ENCODE peak calls at places on chromosomes 12 and 14, in six cellular contexts. H is BJ, S is cardiac muscle cell, A is heart right ventricle, C is Panc1, F is astrocyte. U is an unnamed sample. For H3K27me3, the result is how much of the 10 kb centered on the place peaks cover.

GRCh38 chr12:9331218-9331626 is 123.0 kb upstream of the PZP start:
- DNase-seq in C (peak), S (peak), F (no peak), H (no peak), A (peak), U (peak)

GRCh38 chr12:124359671-124360581 is 65.0 kb downstream of the RFLNA start:
- DNase-seq in F (no peak), A (peak), C (no peak), S (peak), H (no peak), U (no peak)

GRCh38 chr14:63951429-63951828 is 98.6 kb downstream of the SYNE2 start:
- DNase-seq in A (no peak), F (no peak), C (no peak), H (no peak), S (no peak), U (no peak)

GRCh38 chr14:79415726-79416125 is 795.6 kb downstream of the DIO2 start:
- DNase-seq in S (no peak), A (no peak), F (peak), H (no peak), C (no peak), U (peak)

GRCh38 chr14:36070056-36071043 is 106.2 kb downstream of the PTCSC3 start:
- DNase-seq in A (peak), C (peak), H (no peak), F (peak), S (peak), U (peak)

GRCh38 chr12:27583057-27583797 is 59.2 kb downstream of the PPFIBP1 start:
- DNase-seq in F (no peak), A (no peak), C (no peak), H (no peak), S (peak), U (peak)

GRCh38 chr12:105813201-105813600 is 325.6 kb downstream of the NUAK1 start:
- DNase-seq in S (no peak), F (no peak), C (no peak), A (no peak), H (no peak), U (no peak)

GRCh38 chr14:90533591-90534021 is 136.8 kb downstream of the CALM1 start:
- DNase-seq in C (no peak), F (no peak), S (no peak), H (no peak), A (peak), U (no peak)

GRCh38 chr14:64706552-64707193 is 2.4 kb downstream of the PLEKHG3 start:
- DNase-seq in A (peak), S (no peak), C (no peak), H (no peak), F (no peak), U (no peak)

DNA sequence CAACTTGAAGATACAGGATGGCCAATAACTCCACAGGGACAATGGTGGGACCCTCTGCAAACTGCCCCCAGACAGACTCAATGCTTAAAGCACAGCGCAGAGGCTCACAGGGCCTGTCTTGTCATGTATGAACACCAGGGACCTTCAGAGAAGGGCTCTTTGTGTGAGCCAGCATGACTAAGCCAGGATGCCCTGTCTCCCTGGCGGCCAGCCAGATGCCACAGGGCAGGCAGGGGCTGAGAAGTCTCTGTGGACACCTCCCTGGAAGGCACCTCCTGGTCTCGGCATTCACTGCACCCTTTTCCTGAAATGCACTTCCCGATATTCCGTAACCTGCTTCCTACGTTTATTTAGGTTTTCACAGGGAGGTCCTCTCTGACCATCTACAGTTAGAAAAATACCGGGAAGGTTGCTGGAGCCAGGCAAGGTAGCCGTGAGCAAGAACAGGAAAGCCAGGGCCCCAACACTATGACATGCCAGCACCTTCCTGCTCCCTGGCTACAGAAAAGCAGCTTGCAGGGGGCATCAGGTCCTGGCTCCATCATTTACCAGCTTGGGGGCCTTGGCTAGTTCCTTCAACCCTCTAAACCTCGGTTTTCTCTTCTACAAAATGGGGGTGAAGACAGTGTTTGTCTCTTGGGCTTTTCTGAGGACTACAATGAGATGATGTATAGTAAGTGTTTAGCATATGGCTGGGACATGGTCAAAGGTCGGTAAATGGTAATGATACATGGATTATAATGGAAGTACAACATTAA is 65.0 kb downstream of the PITPNM2 start:
- DNase-seq in C (no peak), H (no peak), S (no peak), F (peak), A (peak), U (peak)
- TF ChIP-seq CTCF in C (no peak), H (no peak), S (no peak), F (no peak), A (no peak), U (peak)

DNA sequence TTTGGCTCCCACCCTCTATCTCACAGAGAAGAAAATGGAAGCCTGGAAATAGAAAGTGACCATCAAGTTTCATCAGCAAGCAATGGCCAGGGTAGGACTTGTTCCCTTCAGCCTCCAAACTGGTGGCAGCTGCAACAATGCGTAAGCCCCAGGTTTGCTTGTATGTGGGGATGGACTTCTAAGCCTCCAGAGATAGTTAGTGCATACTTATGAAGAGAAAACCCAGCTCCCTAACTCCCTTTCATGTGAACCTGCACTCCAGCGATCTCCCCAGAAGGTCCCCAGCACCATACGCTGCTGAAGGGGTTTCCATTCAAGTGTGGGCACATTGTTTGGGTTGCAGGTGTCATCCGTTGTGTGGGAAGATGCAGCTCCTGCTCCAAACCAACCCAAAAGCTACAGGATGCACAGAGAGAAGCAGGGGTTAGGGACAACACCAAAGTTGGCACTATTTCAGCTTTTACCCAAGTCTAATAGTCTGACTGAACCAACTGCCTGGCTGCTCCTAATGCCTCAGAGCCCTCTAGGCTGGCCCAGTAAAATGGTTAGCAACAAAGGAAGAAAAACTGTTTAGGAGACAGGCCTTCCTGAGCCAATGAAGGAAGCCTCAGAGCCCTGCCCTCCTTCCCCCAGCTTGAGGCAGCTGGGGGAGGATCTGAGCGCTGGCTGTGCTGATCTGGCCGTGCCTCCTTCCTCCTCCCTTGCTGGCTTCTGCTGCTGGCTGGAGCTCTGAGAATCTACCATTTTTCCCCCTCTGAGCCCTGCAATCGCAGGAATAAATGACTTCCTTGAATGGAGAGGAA is 12.3 kb downstream of the ZFP36L1 start:
- DNase-seq in H (no peak), A (peak), C (no peak), F (peak), S (peak), U (no peak)
- H3K4me3 ChIP-seq in H (no peak), A (no peak), C (no peak), F (peak), S (no peak), U (no peak)

GRCh38 chr12:112535017-112535416 is 116.3 kb downstream of the PTPN11 start:
- DNase-seq in A (no peak), F (no peak), C (no peak), H (no peak), S (no peak), U (no peak)

GRCh38 chr12:112535637-112536366 is 117.1 kb downstream of the PTPN11 start:
- DNase-seq in S (no peak), H (no peak), F (no peak), C (no peak), A (no peak), U (no peak)

GRCh38 chr12:112530941-112531340 is 112.2 kb downstream of the PTPN11 start:
- DNase-seq in C (no peak), F (no peak), S (no peak), A (no peak), H (no peak), U (no peak)

GRCh38 chr12:112528521-112528920 is 109.8 kb downstream of the PTPN11 start:
- DNase-seq in A (no peak), H (no peak), C (no peak), S (no peak), F (no peak), U (no peak)

GRCh38 chr12:112532106-112532505 is 113.4 kb downstream of the PTPN11 start:
- DNase-seq in S (no peak), C (no peak), F (no peak), A (no peak), H (no peak), U (no peak)
- H3K27me3 ChIP-seq in S (under half), C (under half), F (under half), A (under half), H (under half), U (under half)

GRCh38 chr12:89701606-89702206 is 6.9 kb downstream of the ATP2B1 start:
- DNase-seq in C (no peak), F (no peak), A (no peak), S (no peak), H (no peak), U (no peak)
- TF ChIP-seq CTCF in C (peak), F (no peak), A (no peak), S (peak), H (no peak), U (no peak)

GRCh38 chr12:109299849-109300248 is 9.2 kb downstream of the FOXN4 start:
- DNase-seq in H (no peak), F (no peak), A (no peak), C (no peak), S (no peak), U (no peak)
- H3K4me3 ChIP-seq in H (no peak), F (no peak), A (no peak), C (no peak), S (no peak), U (no peak)

DNA sequence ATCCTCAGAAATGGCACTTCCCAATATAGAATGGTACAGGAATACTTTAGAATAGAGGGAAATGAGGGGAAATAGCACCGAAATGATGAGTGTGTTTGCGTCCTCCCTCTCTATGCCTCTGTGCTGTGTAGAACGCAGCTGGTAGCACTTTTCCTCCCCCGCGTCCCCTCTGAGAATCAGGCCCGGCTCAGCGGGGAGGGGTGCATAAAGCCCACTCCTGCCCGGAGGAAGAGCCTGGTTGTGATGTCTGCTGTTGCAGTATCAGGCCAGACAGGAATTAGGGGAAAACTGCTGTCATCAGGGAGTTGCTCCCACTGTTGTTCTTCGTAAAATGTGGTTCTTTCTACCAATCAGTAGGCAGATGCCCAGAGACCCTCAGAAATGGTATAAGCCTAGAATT is 76.0 kb downstream of the GALNT8 start:
- DNase-seq in F (no peak), A (no peak), S (no peak), H (no peak), C (no peak), U (no peak)
- H3K27me3 ChIP-seq in F (under half), A (under half), S (under half), H (under half), C (under half), U (under half)